ENCODE peak calls at places on chromosome 5, in eight cellular contexts. S, E, Z, R, V, C, P and U are unnamed samples.

GRCh38 chr5:147381555-147381954 is 128.3 kb downstream of the DPYSL3 start:
- DNase-seq in S (no peak), E (no peak), Z (no peak), R (no peak), V (no peak), C (no peak), P (no peak), U (no peak)

GRCh38 chr5:93581738-93582414 is 857 bp upstream of the NR2F1-AS1 start:
- DNase-seq in S (no peak), E (no peak), Z (peak; percentile 72), R (no peak), V (no peak), C (peak; percentile 76), P (no peak), U (no peak)

GRCh38 chr5:139664727-139665351 is 16.7 kb downstream of the CXXC5 start:
- DNase-seq in S (no peak), E (no peak), Z (no peak), R (no peak), V (peak; percentile 88), C (no peak), P (no peak), U (peak; percentile 73)

GRCh38 chr5:72788851-72789505 is 27.5 kb upstream of the TNPO1 start:
- DNase-seq in S (no peak), E (no peak), Z (no peak), R (no peak), V (no peak), C (no peak), P (no peak), U (no peak)

GRCh38 chr5:155268770-155269425 is 255.3 kb downstream of the KIF4B start:
- DNase-seq in S (no peak), E (no peak), Z (no peak), R (no peak), V (no peak), C (no peak), P (no peak), U (no peak)

GRCh38 chr5:32852535-32852934 is 141.4 kb downstream of the NPR3 start:
- DNase-seq in S (peak; percentile 41), E (no peak), Z (no peak), R (no peak), V (peak; percentile 16), C (no peak), P (no peak), U (no peak)

GRCh38 chr5:54658014-54658413 is 140.5 kb downstream of the SNX18 start:
- DNase-seq in S (no peak), E (no peak), Z (no peak), R (no peak), V (no peak), C (no peak), P (no peak), U (no peak)

GRCh38 chr5:158538506-158539074 is 561.1 kb downstream of the EBF1 start:
- DNase-seq in S (no peak), E (no peak), Z (no peak), R (peak; percentile 69), V (no peak), C (no peak), P (peak; percentile 47), U (peak; percentile 34)

GRCh38 chr5:15326932-15327331 is 173.0 kb upstream of the FBXL7 start:
- DNase-seq in S (no peak), E (no peak), Z (no peak), R (no peak), V (no peak), C (no peak), P (no peak), U (no peak)

GRCh38 chr5:1471997-1472963 is 27.0 kb upstream of the SLC6A3 start:
- DNase-seq in S (peak; percentile 5), E (no peak), Z (no peak), R (no peak), V (no peak), C (no peak), P (no peak), U (no peak)

GRCh38 chr5:78361226-78361993 is 993 bp downstream of the SCAMP1 start:
- DNase-seq in S (peak; percentile 18), E (peak; percentile 47), Z (peak; percentile 72), R (peak; percentile 47), V (peak; percentile 86), C (no peak), P (peak; percentile 27), U (peak; percentile 59)

GRCh38 chr5:89597878-89598277 is 714.9 kb upstream of the MEF2C start:
- DNase-seq in S (no peak), E (no peak), Z (no peak), R (no peak), V (no peak), C (no peak), P (peak; percentile 82), U (no peak)

GRCh38 chr5:109145139-109145538 is 264.6 kb downstream of the PJA2 start:
- DNase-seq in S (no peak), E (no peak), Z (no peak), R (no peak), V (no peak), C (no peak), P (no peak), U (no peak)

GRCh38 chr5:127958421-127959011 is 125.0 kb upstream of the SLC12A2 start:
- DNase-seq in S (no peak), E (no peak), Z (no peak), R (no peak), V (no peak), C (no peak), P (no peak), U (no peak)

GRCh38 chr5:97657239-97657638 is 474.2 kb upstream of the RIOK2 start:
- DNase-seq in S (no peak), E (no peak), Z (no peak), R (no peak), V (no peak), C (no peak), P (no peak), U (no peak)

GRCh38 chr5:10441083-10441991 is at the start of gene ROPN1L:
- DNase-seq in S (peak; percentile 86), E (peak; percentile 91), Z (peak; percentile 91), R (peak; percentile 57), V (peak; percentile 86), C (peak; percentile 54), P (peak; percentile 88), U (peak; percentile 87)

GRCh38 chr5:134769206-134769605 is 10.6 kb downstream of the DDX46 start:
- DNase-seq in S (no peak), E (no peak), Z (no peak), R (no peak), V (no peak), C (no peak), P (no peak), U (no peak)

GRCh38 chr5:134758176-134758503 is 439 bp upstream of the DDX46 start:
- DNase-seq in S (no peak), E (no peak), Z (no peak), R (no peak), V (no peak), C (no peak), P (no peak), U (no peak)

GRCh38 chr5:134758504-134759341 is at the start of gene DDX46:
- DNase-seq in S (peak; percentile 96), E (peak; percentile 96), Z (peak; percentile 96), R (peak; percentile 96), V (peak; percentile 94), C (peak; percentile 84), P (peak; percentile 95), U (peak; percentile 94)

DNA sequence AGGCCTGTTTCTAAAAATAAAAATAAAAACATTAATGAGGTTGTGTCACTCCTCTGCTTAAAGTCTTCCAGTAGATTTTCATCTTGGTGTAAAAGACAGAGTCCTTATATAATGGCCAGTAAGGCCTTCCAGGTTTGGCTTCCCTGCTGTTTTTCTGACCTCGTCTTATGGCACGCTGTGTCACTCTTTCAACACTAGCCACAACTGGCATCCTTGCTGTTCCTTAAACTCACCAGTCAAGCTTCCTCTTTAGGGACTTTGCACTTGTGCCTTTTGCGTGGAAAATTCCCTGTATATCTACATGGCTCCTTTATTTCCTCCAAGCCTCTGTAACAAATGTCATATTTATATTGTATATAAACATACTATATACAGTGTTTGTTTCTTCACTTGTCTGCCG is 4.6 kb downstream of the DDX46 start:
- DNase-seq in S (no peak), E (no peak), Z (no peak), R (no peak), V (no peak), C (no peak), P (no peak), U (no peak)
- H3K36me3 ChIP-seq in S (peaks cover 6% of the 10 kb centered on the region), E (no peaks in the 10 kb centered on the region), Z (peaks cover 17% of the 10 kb centered on the region), R (peaks cover 61% of the 10 kb centered on the region), V (peaks cover 10% of the 10 kb centered on the region), C (peaks cover 29% of the 10 kb centered on the region), P (peaks cover 9% of the 10 kb centered on the region), U (peaks cover 13% of the 10 kb centered on the region)

GRCh38 chr5:113448224-113448623 is 13.4 kb upstream of the TSSK1B start:
- DNase-seq in S (no peak), E (no peak), Z (no peak), R (no peak), V (no peak), C (no peak), P (no peak), U (no peak)

GRCh38 chr5:113451797-113452196 is 17.0 kb upstream of the TSSK1B start:
- DNase-seq in S (no peak), E (no peak), Z (no peak), R (no peak), V (no peak), C (no peak), P (no peak), U (no peak)

GRCh38 chr5:113450366-113451328 is 15.9 kb upstream of the TSSK1B start:
- DNase-seq in S (no peak), E (no peak), Z (no peak), R (no peak), V (no peak), C (no peak), P (no peak), U (no peak)

GRCh38 chr5:113446358-113446927 is 11.7 kb upstream of the TSSK1B start:
- DNase-seq in S (no peak), E (no peak), Z (no peak), R (no peak), V (no peak), C (no peak), P (no peak), U (no peak)

GRCh38 chr5:113447651-113448050 is 12.9 kb upstream of the TSSK1B start:
- DNase-seq in S (no peak), E (no peak), Z (no peak), R (no peak), V (no peak), C (no peak), P (no peak), U (no peak)
- TF ChIP-seq CTCF in S (no peak), E (no peak), Z (no peak), R (peak; percentile 23), V (no peak), C (peak; percentile 18), P (no peak), U (no peak)

GRCh38 chr5:131392461-131393095 is 128.7 kb downstream of the CDC42SE2 start:
- DNase-seq in S (no peak), E (no peak), Z (no peak), R (no peak), V (no peak), C (no peak), P (no peak), U (no peak)
- H3K36me3 ChIP-seq in S (no peaks in the 10 kb centered on the region), E (no peaks in the 10 kb centered on the region), Z (no peaks in the 10 kb centered on the region), R (peaks cover 100% of the 10 kb centered on the region), V (no peaks in the 10 kb centered on the region), C (peaks cover 22% of the 10 kb centered on the region), P (no peaks in the 10 kb centered on the region), U (peaks cover 85% of the 10 kb centered on the region)

DNA sequence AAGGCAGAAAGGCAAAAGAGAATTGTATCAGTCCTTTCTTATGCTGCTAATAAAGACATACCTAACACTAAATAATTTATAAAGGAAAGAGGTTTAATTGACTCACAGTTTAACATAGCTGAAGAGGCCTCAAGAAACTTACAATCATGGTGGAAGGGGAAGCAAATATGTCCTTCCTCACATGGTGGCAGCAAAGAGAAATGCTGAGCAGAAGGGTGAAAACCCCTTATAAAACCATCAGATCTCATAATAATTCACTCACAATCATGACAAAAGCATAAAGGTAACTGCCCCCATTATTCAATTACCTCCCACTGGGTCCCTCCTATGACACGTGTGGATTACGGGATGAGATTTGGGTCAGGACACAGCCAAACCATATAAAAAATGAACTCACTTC is 312.5 kb upstream of the PTGER4 start:
- DNase-seq in S (no peak), E (no peak), Z (no peak), R (no peak), V (no peak), C (no peak), P (no peak), U (no peak)
- TF ChIP-seq CTCF in S (no peak), E (no peak), Z (no peak), R (no peak), V (no peak), C (no peak), P (peak; percentile 9), U (peak; percentile 26)